ENCODE peak calls at places on chromosome 1, in four cellular contexts. R, L, N and E are unnamed samples.
A peak's percentile ranks its signal among the peaks of the same experiment; 100 is the strongest.

GRCh38 chr1:66563094-66563800 is 29.3 kb downstream of the SGIP1 start:
- DNase-seq in N (no peak), R (no peak), L (peak; percentile 91), E (peak; percentile 63)

GRCh38 chr1:217272385-217272784 is 358.5 kb downstream of the GPATCH2 start:
- DNase-seq in N (no peak), R (no peak), L (peak; percentile 34), E (no peak)

GRCh38 chr1:3779265-3779911 is 6.8 kb downstream of the SMIM1 start:
- DNase-seq in N (no peak), L (no peak), R (no peak), E (no peak)

GRCh38 chr1:15799004-15799867 is 8.2 kb downstream of the UQCRHL start:
- DNase-seq in L (peak; percentile 90), N (no peak), R (peak; percentile 43), E (peak; percentile 88)

GRCh38 chr1:172851871-172852270 is 193.0 kb downstream of the FASLG start:
- DNase-seq in L (no peak), R (no peak), N (no peak), E (no peak)

GRCh38 chr1:164689672-164690655 is 131.0 kb downstream of the PBX1 start:
- DNase-seq in L (no peak), R (no peak), N (no peak), E (no peak)

GRCh38 chr1:117368116-117369108 is 1.2 kb downstream of the MAN1A2 start:
- DNase-seq in L (no peak), N (no peak), R (no peak), E (no peak)

GRCh38 chr1:41461790-41462679 is 22.4 kb downstream of the EDN2 start:
- DNase-seq in R (no peak), L (no peak), N (peak; percentile 94), E (no peak)

GRCh38 chr1:207404849-207405525 is 49.1 kb upstream of the CR2 start:
- DNase-seq in L (peak; percentile 38), N (peak; percentile 48), R (no peak), E (no peak)

GRCh38 chr1:172818841-172819527 is 160.1 kb downstream of the FASLG start:
- DNase-seq in R (peak; percentile 20), N (no peak), L (no peak), E (no peak)

GRCh38 chr1:227961651-227962050 is 13.9 kb upstream of the WNT9A start:
- DNase-seq in R (no peak), L (no peak), N (no peak), E (no peak)

GRCh38 chr1:236489710-236490377 is 33.9 kb upstream of the LGALS8 start:
- DNase-seq in R (no peak), L (no peak), N (peak; percentile 22), E (no peak)